ENCODE peak calls at places on chromosomes 16 and 17, in seven cellular contexts. S, B, O, U, K, X and I are unnamed samples.

GRCh38 chr17:44775136-44775837 is 16.5 kb downstream of the ADAM11 start:
- DNase-seq in U (peak), X (peak), K (peak), B (no peak), S (peak), O (peak), I (peak)

GRCh38 chr16:7209598-7209997 is 123.0 kb upstream of the RBFOX1 start:
- DNase-seq in U (no peak), X (no peak), S (no peak), B (no peak), O (no peak), K (no peak), I (no peak)

GRCh38 chr17:40645932-40646331 is 1.7 kb downstream of the SMARCE1 start:
- DNase-seq in X (no peak), K (no peak), S (no peak), U (no peak), B (no peak), O (no peak), I (no peak)

GRCh38 chr17:75693500-75694481 is 26.7 kb downstream of the SAP30BP start:
- DNase-seq in X (no peak), S (no peak), K (no peak), B (peak), U (no peak), O (peak), I (peak)

GRCh38 chr16:2022723-2023097 is 3.1 kb downstream of the NPW start:
- DNase-seq in O (peak), X (no peak), U (peak), K (peak), B (no peak), S (no peak), I (peak)

GRCh38 chr16:68995011-68995504 is 110.4 kb upstream of the HAS3 start:
- DNase-seq in S (no peak), O (peak), B (peak), K (peak), X (no peak), U (peak), I (peak)

GRCh38 chr17:79203016-79203415 is 128.4 kb downstream of the ENGASE start:
- DNase-seq in X (no peak), B (no peak), U (no peak), S (no peak), K (no peak), O (no peak), I (no peak)

GRCh38 chr16:29816694-29817441 is 916 bp downstream of the PAGR1 start:
- DNase-seq in O (peak), B (peak), U (peak), K (peak), X (no peak), S (no peak), I (peak)

GRCh38 chr16:24976971-24977672 is 38.0 kb downstream of the ARHGAP17 start:
- DNase-seq in S (no peak), X (no peak), K (no peak), O (no peak), B (no peak), U (no peak), I (no peak)

GRCh38 chr17:39252788-39253460 is 27.2 kb upstream of the STAC2 start:
- DNase-seq in U (no peak), K (no peak), X (no peak), O (no peak), S (no peak), B (no peak), I (no peak)

GRCh38 chr16:11004957-11005610 is 60.7 kb downstream of the CLEC16A start:
- DNase-seq in S (no peak), X (no peak), U (no peak), B (no peak), O (no peak), K (no peak), I (peak)

GRCh38 chr17:27540300-27541105 is 84.3 kb downstream of the KSR1 start:
- DNase-seq in B (peak), K (no peak), S (peak), X (no peak), U (no peak), O (peak), I (peak)

GRCh38 chr17:79811036-79811887 is 14.4 kb upstream of the CBX8 start:
- DNase-seq in X (no peak), B (peak), U (peak), O (peak), S (no peak), K (peak), I (no peak)

GRCh38 chr17:12673788-12674187 is 8.1 kb downstream of the MYOCD start:
- DNase-seq in K (no peak), B (no peak), O (no peak), S (no peak), U (no peak), X (no peak), I (peak)

GRCh38 chr17:6455321-6455705 is 11.1 kb downstream of the PIMREG start:
- DNase-seq in S (no peak), K (no peak), O (no peak), U (no peak), X (no peak), B (no peak), I (no peak)

GRCh38 chr17:67995568-67996191 is 589 bp downstream of the C17orf58 start:
- DNase-seq in O (no peak), U (peak), X (no peak), S (no peak), B (peak), K (peak), I (peak)

GRCh38 chr17:8079291-8080207 is 8.0 kb downstream of the ALOX12B start:
- DNase-seq in K (peak), X (peak), O (peak), U (peak), B (peak), S (no peak), I (peak)

GRCh38 chr17:13813347-13814240 is 211.9 kb upstream of the HS3ST3A1 start:
- DNase-seq in K (no peak), X (no peak), O (no peak), U (no peak), B (no peak), S (no peak), I (no peak)

GRCh38 chr17:30091166-30091670 is 25.4 kb upstream of the NSRP1 start:
- DNase-seq in B (no peak), X (no peak), S (no peak), O (no peak), U (no peak), K (no peak), I (no peak)

GRCh38 chr16:87740441-87740840 is 25.3 kb downstream of the KLHDC4 start:
- DNase-seq in K (no peak), S (no peak), B (no peak), O (no peak), U (no peak), X (no peak), I (no peak)

GRCh38 chr17:41530062-41531048 is 2.2 kb upstream of the KRT19 start:
- DNase-seq in O (peak), X (no peak), U (peak), B (peak), S (peak), K (no peak), I (peak)

GRCh38 chr16:3256876-3257465 is 538 bp upstream of the MEFV start:
- DNase-seq in U (no peak), S (no peak), X (no peak), K (no peak), O (no peak), B (no peak), I (peak)

GRCh38 chr16:19167710-19168172 is 299 bp upstream of the SYT17 start:
- DNase-seq in B (peak), S (no peak), U (peak), X (no peak), K (peak), O (peak), I (peak)

GRCh38 chr16:22353188-22353919 is 21.1 kb downstream of the CDR2 start:
- DNase-seq in U (no peak), B (peak), X (no peak), O (peak), S (peak), K (peak), I (peak)

GRCh38 chr16:87053016-87053982 is 263.9 kb downstream of the C16orf95 start:
- DNase-seq in U (no peak), K (no peak), X (no peak), B (no peak), S (no peak), O (no peak), I (no peak)

GRCh38 chr16:88853336-88853941 is 3.3 kb downstream of the GALNS start:
- DNase-seq in X (no peak), K (no peak), S (no peak), O (no peak), B (no peak), U (no peak), I (no peak)

GRCh38 chr17:77677637-77678036 is 280.9 kb upstream of the TNRC6C start:
- DNase-seq in S (no peak), B (no peak), O (no peak), X (no peak), U (no peak), K (no peak), I (no peak)

GRCh38 chr16:84153660-84154214 is 8.6 kb downstream of the DNAAF1 start:
- DNase-seq in X (no peak), O (no peak), K (no peak), B (no peak), S (no peak), U (no peak), I (peak)

GRCh38 chr17:78780852-78781338 is 1.2 kb downstream of the CYTH1 start:
- DNase-seq in B (no peak), S (no peak), K (no peak), U (no peak), O (no peak), X (no peak), I (no peak)

GRCh38 chr17:35605753-35606152 is 18.6 kb downstream of the AP2B1 start:
- DNase-seq in K (no peak), B (no peak), O (no peak), U (no peak), S (no peak), X (no peak), I (no peak)

GRCh38 chr16:17417740-17418139 is 53.0 kb downstream of the XYLT1 start:
- DNase-seq in U (no peak), X (no peak), S (no peak), B (no peak), O (no peak), K (no peak), I (no peak)

GRCh38 chr16:2003827-2004641 is 5.6 kb downstream of the ZNF598 start:
- DNase-seq in X (peak), B (peak), S (no peak), K (peak), U (peak), O (peak), I (peak)

GRCh38 chr17:32931686-32932085 is 3.7 kb downstream of the TMEM98 start:
- DNase-seq in U (no peak), X (no peak), O (no peak), K (no peak), B (no peak), S (no peak), I (no peak)

GRCh38 chr16:56349711-56350161 is 75.6 kb downstream of the AMFR start:
- DNase-seq in B (no peak), K (no peak), U (no peak), S (no peak), O (no peak), X (no peak), I (no peak)

GRCh38 chr17:15479697-15480096 is 12.3 kb upstream of the CDRT4 start:
- DNase-seq in U (no peak), K (no peak), O (no peak), X (no peak), S (no peak), B (peak), I (peak)

GRCh38 chr16:68257906-68258800 is 6.2 kb upstream of the SLC7A6 start:
- DNase-seq in K (no peak), X (no peak), B (peak), U (no peak), O (peak), S (no peak), I (peak)